ENCODE peak calls at places on chromosomes 1 and 21, in five cellular contexts. One of them, this sample, is unnamed.

GRCh38 chr1:234958066-234958701 is 170.5 kb downstream of the TOMM20 start:
- DNase-seq in hypothalamus: no peak
- DNase-seq in B cell: no peak
- DNase-seq in fibroblast of mammary gland: no peak
- DNase-seq in NK-92 treated with Interleukin-12 subunit alpha and Interleukin-12 subunit beta, amount 100 ng/mL, for 24 hours: no peak
- DNase-seq in this sample: no peak

GRCh38 chr1:201111672-201112071 is 554 bp downstream of the CACNA1S start:
- DNase-seq in NK-92 treated with Interleukin-12 subunit alpha and Interleukin-12 subunit beta, amount 100 ng/mL, for 24 hours: no peak
- DNase-seq in fibroblast of mammary gland: no peak
- DNase-seq in hypothalamus: no peak
- DNase-seq in B cell: no peak
- DNase-seq in this sample: no peak

GRCh38 chr1:201916649-201917249 is 28.1 kb downstream of the SHISA4 start:
- DNase-seq in fibroblast of mammary gland: peak; percentile 99
- DNase-seq in NK-92 treated with Interleukin-12 subunit alpha and Interleukin-12 subunit beta, amount 100 ng/mL, for 24 hours: no peak
- DNase-seq in B cell: no peak
- DNase-seq in hypothalamus: no peak
- DNase-seq in this sample: no peak

GRCh38 chr1:23577056-23577985 is 18.0 kb upstream of the ID3 start:
- DNase-seq in NK-92 treated with Interleukin-12 subunit alpha and Interleukin-12 subunit beta, amount 100 ng/mL, for 24 hours: peak; percentile 41
- DNase-seq in B cell: peak; percentile 70
- DNase-seq in fibroblast of mammary gland: peak; percentile 86
- DNase-seq in hypothalamus: no peak
- DNase-seq in this sample: no peak

GRCh38 chr1:229848762-229849677 is 218.0 kb upstream of the GALNT2 start:
- DNase-seq in fibroblast of mammary gland: peak; percentile 37
- DNase-seq in B cell: peak; percentile 33
- DNase-seq in hypothalamus: no peak
- DNase-seq in NK-92 treated with Interleukin-12 subunit alpha and Interleukin-12 subunit beta, amount 100 ng/mL, for 24 hours: no peak
- DNase-seq in this sample: peak; percentile 31

GRCh38 chr1:29236993-29237905 is 927 bp downstream of the PTPRU start:
- DNase-seq in B cell: peak; percentile 64
- DNase-seq in NK-92 treated with Interleukin-12 subunit alpha and Interleukin-12 subunit beta, amount 100 ng/mL, for 24 hours: no peak
- DNase-seq in hypothalamus: no peak
- DNase-seq in fibroblast of mammary gland: no peak
- DNase-seq in this sample: no peak

GRCh38 chr1:235632538-235633219 is 16.9 kb downstream of the GNG4 start:
- DNase-seq in fibroblast of mammary gland: peak; percentile 66
- DNase-seq in B cell: no peak
- DNase-seq in NK-92 treated with Interleukin-12 subunit alpha and Interleukin-12 subunit beta, amount 100 ng/mL, for 24 hours: no peak
- DNase-seq in hypothalamus: no peak
- DNase-seq in this sample: no peak

GRCh38 chr21:22342855-22343254 is 1344.6 kb downstream of the NCAM2 start:
- DNase-seq in NK-92 treated with Interleukin-12 subunit alpha and Interleukin-12 subunit beta, amount 100 ng/mL, for 24 hours: no peak
- DNase-seq in B cell: no peak
- DNase-seq in fibroblast of mammary gland: no peak
- DNase-seq in hypothalamus: no peak
- DNase-seq in this sample: no peak

GRCh38 chr1:183432548-183432875 is 14.3 kb upstream of the NMNAT2 start:
- DNase-seq in NK-92 treated with Interleukin-12 subunit alpha and Interleukin-12 subunit beta, amount 100 ng/mL, for 24 hours: no peak
- DNase-seq in hypothalamus: no peak
- DNase-seq in fibroblast of mammary gland: peak; percentile 2
- DNase-seq in B cell: no peak
- DNase-seq in this sample: no peak

GRCh38 chr1:47189844-47190562 is at the start of gene PDZK1IP1:
- DNase-seq in B cell: no peak
- DNase-seq in NK-92 treated with Interleukin-12 subunit alpha and Interleukin-12 subunit beta, amount 100 ng/mL, for 24 hours: no peak
- DNase-seq in hypothalamus: peak; percentile 54
- DNase-seq in fibroblast of mammary gland: peak; percentile 79
- DNase-seq in this sample: no peak

GRCh38 chr21:35149698-35150097 is 100.6 kb upstream of the RUNX1 start:
- DNase-seq in hypothalamus: no peak
- DNase-seq in B cell: no peak
- DNase-seq in fibroblast of mammary gland: peak; percentile 14
- DNase-seq in NK-92 treated with Interleukin-12 subunit alpha and Interleukin-12 subunit beta, amount 100 ng/mL, for 24 hours: no peak
- DNase-seq in this sample: no peak

GRCh38 chr1:42173961-42174715 is 9.6 kb upstream of the GUCA2A start:
- DNase-seq in NK-92 treated with Interleukin-12 subunit alpha and Interleukin-12 subunit beta, amount 100 ng/mL, for 24 hours: no peak
- DNase-seq in hypothalamus: no peak
- DNase-seq in fibroblast of mammary gland: peak; percentile 63
- DNase-seq in B cell: no peak
- DNase-seq in this sample: no peak

GRCh38 chr1:78176448-78176847 is 130.7 kb downstream of the GIPC2 start:
- DNase-seq in fibroblast of mammary gland: peak; percentile 94
- DNase-seq in hypothalamus: no peak
- DNase-seq in B cell: no peak
- DNase-seq in NK-92 treated with Interleukin-12 subunit alpha and Interleukin-12 subunit beta, amount 100 ng/mL, for 24 hours: no peak
- DNase-seq in this sample: no peak

GRCh38 chr1:162015196-162015595 is 8.5 kb downstream of the OLFML2B start:
- DNase-seq in fibroblast of mammary gland: no peak
- DNase-seq in NK-92 treated with Interleukin-12 subunit alpha and Interleukin-12 subunit beta, amount 100 ng/mL, for 24 hours: no peak
- DNase-seq in hypothalamus: no peak
- DNase-seq in B cell: no peak
- DNase-seq in this sample: no peak

GRCh38 chr1:52678961-52679897 is 18.9 kb downstream of the COA7 start:
- DNase-seq in hypothalamus: no peak
- DNase-seq in fibroblast of mammary gland: no peak
- DNase-seq in NK-92 treated with Interleukin-12 subunit alpha and Interleukin-12 subunit beta, amount 100 ng/mL, for 24 hours: no peak
- DNase-seq in B cell: no peak
- DNase-seq in this sample: no peak

GRCh38 chr1:116497660-116498059 is 73.2 kb downstream of the CD58 start:
- DNase-seq in B cell: no peak
- DNase-seq in fibroblast of mammary gland: peak; percentile 89
- DNase-seq in NK-92 treated with Interleukin-12 subunit alpha and Interleukin-12 subunit beta, amount 100 ng/mL, for 24 hours: no peak
- DNase-seq in hypothalamus: peak; percentile 23
- DNase-seq in this sample: no peak

GRCh38 chr1:70142120-70142519 is 63.3 kb downstream of the LRRC40 start:
- DNase-seq in NK-92 treated with Interleukin-12 subunit alpha and Interleukin-12 subunit beta, amount 100 ng/mL, for 24 hours: no peak
- DNase-seq in hypothalamus: no peak
- DNase-seq in fibroblast of mammary gland: peak; percentile 58
- DNase-seq in B cell: no peak
- DNase-seq in this sample: no peak

GRCh38 chr21:29299046-29299905 is 554 bp downstream of the BACH1 start:
- DNase-seq in hypothalamus: peak; percentile 55
- DNase-seq in fibroblast of mammary gland: peak; percentile 55
- DNase-seq in NK-92 treated with Interleukin-12 subunit alpha and Interleukin-12 subunit beta, amount 100 ng/mL, for 24 hours: no peak
- DNase-seq in B cell: peak; percentile 81
- DNase-seq in this sample: peak; percentile 45

GRCh38 chr1:227356582-227357228 is 38.4 kb upstream of the CDC42BPA start:
- DNase-seq in NK-92 treated with Interleukin-12 subunit alpha and Interleukin-12 subunit beta, amount 100 ng/mL, for 24 hours: no peak
- DNase-seq in hypothalamus: no peak
- DNase-seq in B cell: no peak
- DNase-seq in fibroblast of mammary gland: no peak
- DNase-seq in this sample: peak; percentile 5

GRCh38 chr1:13759072-13759471 is 59.1 kb downstream of the PRDM2 start:
- DNase-seq in fibroblast of mammary gland: no peak
- DNase-seq in hypothalamus: no peak
- DNase-seq in NK-92 treated with Interleukin-12 subunit alpha and Interleukin-12 subunit beta, amount 100 ng/mL, for 24 hours: no peak
- DNase-seq in B cell: no peak
- DNase-seq in this sample: no peak

GRCh38 chr21:38952890-38953289 is 147.2 kb downstream of the ETS2 start:
- DNase-seq in B cell: no peak
- DNase-seq in hypothalamus: no peak
- DNase-seq in NK-92 treated with Interleukin-12 subunit alpha and Interleukin-12 subunit beta, amount 100 ng/mL, for 24 hours: no peak
- DNase-seq in fibroblast of mammary gland: no peak
- DNase-seq in this sample: no peak

GRCh38 chr1:41773144-41773571 is 145.6 kb downstream of the HIVEP3 start:
- DNase-seq in fibroblast of mammary gland: peak; percentile 91
- DNase-seq in B cell: no peak
- DNase-seq in NK-92 treated with Interleukin-12 subunit alpha and Interleukin-12 subunit beta, amount 100 ng/mL, for 24 hours: no peak
- DNase-seq in hypothalamus: no peak
- DNase-seq in this sample: no peak

GRCh38 chr1:117046781-117047180 is 13.3 kb upstream of the TTF2 start:
- DNase-seq in B cell: no peak
- DNase-seq in fibroblast of mammary gland: no peak
- DNase-seq in hypothalamus: no peak
- DNase-seq in NK-92 treated with Interleukin-12 subunit alpha and Interleukin-12 subunit beta, amount 100 ng/mL, for 24 hours: no peak
- DNase-seq in this sample: no peak

GRCh38 chr1:234755449-234755863 is 145.5 kb upstream of the IRF2BP2 start:
- DNase-seq in hypothalamus: peak; percentile 79
- DNase-seq in B cell: no peak
- DNase-seq in NK-92 treated with Interleukin-12 subunit alpha and Interleukin-12 subunit beta, amount 100 ng/mL, for 24 hours: no peak
- DNase-seq in fibroblast of mammary gland: peak; percentile 95
- DNase-seq in this sample: no peak

GRCh38 chr1:164006621-164007020 is 552.4 kb upstream of the PBX1 start:
- DNase-seq in fibroblast of mammary gland: no peak
- DNase-seq in NK-92 treated with Interleukin-12 subunit alpha and Interleukin-12 subunit beta, amount 100 ng/mL, for 24 hours: no peak
- DNase-seq in B cell: no peak
- DNase-seq in hypothalamus: no peak
- DNase-seq in this sample: no peak

GRCh38 chr1:61839702-61840101 is 97.4 kb downstream of the PATJ start:
- DNase-seq in NK-92 treated with Interleukin-12 subunit alpha and Interleukin-12 subunit beta, amount 100 ng/mL, for 24 hours: no peak
- DNase-seq in B cell: no peak
- DNase-seq in fibroblast of mammary gland: peak; percentile 67
- DNase-seq in hypothalamus: no peak
- DNase-seq in this sample: peak; percentile 1

GRCh38 chr1:99808391-99809115 is 41.6 kb upstream of the AGL start:
- DNase-seq in B cell: peak; percentile 72
- DNase-seq in NK-92 treated with Interleukin-12 subunit alpha and Interleukin-12 subunit beta, amount 100 ng/mL, for 24 hours: no peak
- DNase-seq in fibroblast of mammary gland: peak; percentile 93
- DNase-seq in hypothalamus: peak; percentile 20
- DNase-seq in this sample: peak; percentile 67

GRCh38 chr21:39348355-39349210 is at the start of gene HMGN1:
- DNase-seq in B cell: peak; percentile 91
- DNase-seq in hypothalamus: peak; percentile 92
- DNase-seq in fibroblast of mammary gland: peak; percentile 78
- DNase-seq in NK-92 treated with Interleukin-12 subunit alpha and Interleukin-12 subunit beta, amount 100 ng/mL, for 24 hours: peak; percentile 96
- DNase-seq in this sample: peak; percentile 84

GRCh38 chr1:192702212-192702993 is 66.5 kb downstream of the RGS13 start:
- DNase-seq in fibroblast of mammary gland: peak; percentile 64
- DNase-seq in NK-92 treated with Interleukin-12 subunit alpha and Interleukin-12 subunit beta, amount 100 ng/mL, for 24 hours: no peak
- DNase-seq in B cell: no peak
- DNase-seq in hypothalamus: no peak
- DNase-seq in this sample: peak; percentile 7

GRCh38 chr1:67831850-67832513 is 1.3 kb downstream of the GNG12 start:
- DNase-seq in fibroblast of mammary gland: peak; percentile 83
- DNase-seq in hypothalamus: peak; percentile 39
- DNase-seq in B cell: peak; percentile 11
- DNase-seq in NK-92 treated with Interleukin-12 subunit alpha and Interleukin-12 subunit beta, amount 100 ng/mL, for 24 hours: no peak
- DNase-seq in this sample: peak; percentile 76

GRCh38 chr1:40594187-40594531 is 62.7 kb downstream of the ZNF684 start:
- DNase-seq in hypothalamus: no peak
- DNase-seq in fibroblast of mammary gland: no peak
- DNase-seq in B cell: no peak
- DNase-seq in NK-92 treated with Interleukin-12 subunit alpha and Interleukin-12 subunit beta, amount 100 ng/mL, for 24 hours: no peak
- DNase-seq in this sample: no peak

GRCh38 chr1:156489166-156489934 is 11.2 kb downstream of the MEF2D start:
- DNase-seq in fibroblast of mammary gland: no peak
- DNase-seq in B cell: no peak
- DNase-seq in hypothalamus: peak; percentile 75
- DNase-seq in NK-92 treated with Interleukin-12 subunit alpha and Interleukin-12 subunit beta, amount 100 ng/mL, for 24 hours: peak; percentile 78
- DNase-seq in this sample: no peak

GRCh38 chr1:222712253-222713090 is at the start of the genes AIDA and BROX:
- DNase-seq in B cell: peak; percentile 95
- DNase-seq in fibroblast of mammary gland: peak; percentile 72
- DNase-seq in hypothalamus: peak; percentile 93
- DNase-seq in NK-92 treated with Interleukin-12 subunit alpha and Interleukin-12 subunit beta, amount 100 ng/mL, for 24 hours: peak; percentile 86
- DNase-seq in this sample: peak; percentile 31

GRCh38 chr1:32137111-32137510 is 29.3 kb downstream of the KPNA6 start:
- DNase-seq in B cell: no peak
- DNase-seq in NK-92 treated with Interleukin-12 subunit alpha and Interleukin-12 subunit beta, amount 100 ng/mL, for 24 hours: no peak
- DNase-seq in hypothalamus: no peak
- DNase-seq in fibroblast of mammary gland: no peak
- DNase-seq in this sample: no peak

GRCh38 chr1:243264718-243265117 is 8.9 kb downstream of the SDCCAG8 start:
- DNase-seq in B cell: no peak
- DNase-seq in NK-92 treated with Interleukin-12 subunit alpha and Interleukin-12 subunit beta, amount 100 ng/mL, for 24 hours: no peak
- DNase-seq in fibroblast of mammary gland: peak; percentile 94
- DNase-seq in hypothalamus: no peak
- DNase-seq in this sample: peak; percentile 78

GRCh38 chr1:22609291-22609690 is 27.1 kb upstream of the C1QA start:
- DNase-seq in fibroblast of mammary gland: no peak
- DNase-seq in NK-92 treated with Interleukin-12 subunit alpha and Interleukin-12 subunit beta, amount 100 ng/mL, for 24 hours: no peak
- DNase-seq in B cell: no peak
- DNase-seq in hypothalamus: no peak
- DNase-seq in this sample: no peak

GRCh38 chr1:24909388-24909898 is 20.6 kb downstream of the RUNX3 start:
- DNase-seq in NK-92 treated with Interleukin-12 subunit alpha and Interleukin-12 subunit beta, amount 100 ng/mL, for 24 hours: no peak
- DNase-seq in hypothalamus: no peak
- DNase-seq in B cell: no peak
- DNase-seq in fibroblast of mammary gland: peak; percentile 89
- DNase-seq in this sample: no peak

GRCh38 chr1:177600936-177601335 is 368.9 kb downstream of the SEC16B start:
- DNase-seq in fibroblast of mammary gland: no peak
- DNase-seq in hypothalamus: no peak
- DNase-seq in NK-92 treated with Interleukin-12 subunit alpha and Interleukin-12 subunit beta, amount 100 ng/mL, for 24 hours: no peak
- DNase-seq in B cell: no peak
- DNase-seq in this sample: no peak

GRCh38 chr1:19313636-19313959 is 1.5 kb downstream of the SLC66A1 start:
- DNase-seq in fibroblast of mammary gland: no peak
- DNase-seq in hypothalamus: no peak
- DNase-seq in B cell: no peak
- DNase-seq in NK-92 treated with Interleukin-12 subunit alpha and Interleukin-12 subunit beta, amount 100 ng/mL, for 24 hours: no peak
- DNase-seq in this sample: no peak